ENCODE peak calls at places on chromosomes 11 and 22, in eight cellular contexts. M, B, C, Q, H, F, I and N are unnamed samples.

GRCh38 chr22:49161002-49161850 is 666.4 kb downstream of the BRD1 start:
- DNase-seq in H (peak; percentile 49), Q (no peak), M (no peak), I (no peak), F (no peak), B (no peak), C (no peak), N (no peak)

GRCh38 chr11:1120532-1121342 is 37.0 kb upstream of the MUC5AC start:
- DNase-seq in F (peak; percentile 36), M (no peak), C (no peak), H (no peak), B (no peak), Q (no peak), I (no peak), N (no peak)

GRCh38 chr22:31244044-31244942 is 32.2 kb downstream of the LIMK2 start:
- DNase-seq in H (no peak), B (no peak), I (no peak), Q (no peak), F (peak; percentile 68), C (no peak), M (no peak), N (peak; percentile 85)

GRCh38 chr11:91871791-91872190 is 352.8 kb upstream of the FAT3 start:
- DNase-seq in H (no peak), M (no peak), C (no peak), F (no peak), Q (no peak), I (no peak), B (no peak), N (no peak)

GRCh38 chr11:38246451-38246850 is 1648.4 kb upstream of the RAG2 start:
- DNase-seq in B (no peak), C (no peak), H (no peak), F (no peak), Q (no peak), I (no peak), M (no peak), N (no peak)

GRCh38 chr11:22432331-22433065 is 94.3 kb downstream of the SLC17A6 start:
- DNase-seq in B (peak; percentile 87), H (no peak), C (no peak), F (no peak), M (no peak), Q (peak; percentile 78), I (peak; percentile 31), N (peak; percentile 98)

GRCh38 chr22:30877662-30878515 is 90.7 kb downstream of the MORC2 start:
- DNase-seq in H (peak; percentile 46), Q (peak; percentile 50), B (no peak), I (no peak), C (no peak), M (no peak), F (no peak), N (peak; percentile 34)

GRCh38 chr22:46042786-46043185 is 65.8 kb upstream of the WNT7B start:
- DNase-seq in C (no peak), H (peak; percentile 16), I (no peak), F (no peak), M (peak; percentile 44), B (no peak), Q (no peak), N (no peak)

GRCh38 chr11:69552951-69553350 is 71.5 kb downstream of the LINC01488 start:
- DNase-seq in I (no peak), F (no peak), Q (no peak), C (no peak), H (peak; percentile 54), M (no peak), B (peak; percentile 1), N (no peak)

GRCh38 chr22:31103899-31104694 is 3.3 kb downstream of the SELENOM start:
- DNase-seq in B (no peak), F (no peak), C (no peak), I (no peak), M (no peak), Q (no peak), H (no peak), N (no peak)

GRCh38 chr11:75816561-75817239 is 1.7 kb downstream of the UVRAG start:
- DNase-seq in C (no peak), F (no peak), B (no peak), I (no peak), Q (peak; percentile 11), M (no peak), H (no peak), N (peak; percentile 28)

GRCh38 chr11:110362916-110363574 is 66.6 kb upstream of the RDX start:
- DNase-seq in Q (peak; percentile 70), H (no peak), C (no peak), I (no peak), B (peak; percentile 62), F (no peak), M (peak; percentile 82), N (peak; percentile 65)

GRCh38 chr11:10497371-10498021 is 42.4 kb downstream of the AMPD3 start:
- DNase-seq in F (peak; percentile 21), Q (no peak), M (no peak), H (no peak), B (no peak), I (no peak), C (no peak), N (no peak)

GRCh38 chr22:39135092-39135896 is 17.2 kb downstream of the CBX7 start:
- DNase-seq in B (peak; percentile 82), Q (peak; percentile 19), F (peak; percentile 76), C (no peak), M (peak; percentile 12), I (no peak), H (no peak), N (peak; percentile 47)

GRCh38 chr11:44673691-44674090 is 53.1 kb upstream of the TSPAN18 start:
- DNase-seq in F (no peak), H (no peak), B (no peak), I (no peak), Q (no peak), M (no peak), C (no peak), N (no peak)

GRCh38 chr22:46674367-46674781 is 54.2 kb downstream of the GRAMD4 start:
- DNase-seq in C (peak; percentile 77), M (no peak), B (no peak), I (no peak), H (no peak), F (no peak), Q (no peak), N (no peak)

GRCh38 chr11:66600219-66600923 is 7.4 kb downstream of the CCS start:
- DNase-seq in Q (no peak), I (no peak), B (no peak), H (no peak), M (no peak), C (no peak), F (no peak), N (no peak)

GRCh38 chr11:74720596-74721478 is 10.4 kb downstream of the CHRDL2 start:
- DNase-seq in F (no peak), B (no peak), I (no peak), M (no peak), H (peak; percentile 76), Q (no peak), C (no peak), N (no peak)

GRCh38 chr22:29157759-29158535 is 47.7 kb upstream of the EMID1 start:
- DNase-seq in B (no peak), C (no peak), F (no peak), I (no peak), M (no peak), H (peak; percentile 37), Q (no peak), N (no peak)

GRCh38 chr11:125085301-125086081 is 22.4 kb downstream of the SLC37A2 start:
- DNase-seq in H (peak; percentile 54), Q (no peak), F (no peak), M (no peak), B (peak; percentile 13), I (no peak), C (no peak), N (no peak)

GRCh38 chr22:39114157-39114511 is 17.1 kb downstream of the APOBEC3H start:
- DNase-seq in H (no peak), I (no peak), F (no peak), B (no peak), Q (no peak), M (no peak), C (no peak), N (no peak)

GRCh38 chr11:120339394-120339890 is 3.2 kb downstream of the ARHGEF12 start:
- DNase-seq in C (no peak), H (no peak), B (no peak), F (no peak), Q (no peak), M (no peak), I (no peak), N (peak; percentile 19)

GRCh38 chr11:96015911-96016565 is 92.1 kb upstream of the MTMR2 start:
- DNase-seq in F (no peak), I (no peak), H (no peak), Q (no peak), M (no peak), B (no peak), C (no peak), N (no peak)

GRCh38 chr11:49995559-49995958 is 13.2 kb upstream of the OR4C12 start:
- DNase-seq in F (no peak), H (no peak), C (peak; percentile 0), B (peak; percentile 21), M (peak; percentile 61), I (peak; percentile 52), Q (peak; percentile 38), N (no peak)

GRCh38 chr11:19739872-19740271 is 27.2 kb downstream of the NAV2 start:
- DNase-seq in Q (peak; percentile 11), H (no peak), C (no peak), B (peak; percentile 38), I (no peak), F (no peak), M (no peak), N (peak; percentile 37)

GRCh38 chr11:11382858-11383532 is 29.9 kb upstream of the CSNK2A3 start:
- DNase-seq in F (no peak), H (no peak), B (no peak), C (no peak), I (no peak), Q (peak; percentile 72), M (peak; percentile 46), N (no peak)

GRCh38 chr11:119049081-119049480 is 7.9 kb downstream of the HYOU1 start:
- DNase-seq in I (no peak), C (no peak), Q (no peak), F (no peak), H (no peak), B (no peak), M (no peak), N (no peak)

GRCh38 chr11:132312616-132313210 is 942.3 kb downstream of the NTM start:
- DNase-seq in Q (peak; percentile 62), F (no peak), I (peak; percentile 45), M (peak; percentile 1), H (no peak), B (peak; percentile 22), C (no peak), N (peak; percentile 65)

GRCh38 chr22:37633082-37633692 is 6.3 kb upstream of the SH3BP1 start:
- DNase-seq in M (no peak), Q (no peak), B (no peak), I (no peak), C (no peak), F (no peak), H (no peak), N (no peak)

GRCh38 chr11:83257638-83258229 is 28.4 kb downstream of the CCDC90B start:
- DNase-seq in F (no peak), H (no peak), M (no peak), Q (no peak), I (no peak), B (no peak), C (no peak), N (no peak)

GRCh38 chr11:67601098-67601497 is 5.6 kb upstream of the NDUFV1 start:
- DNase-seq in H (no peak), I (no peak), M (no peak), C (no peak), F (no peak), B (no peak), Q (no peak), N (no peak)

GRCh38 chr11:9613118-9613829 is 39.8 kb downstream of the WEE1 start:
- DNase-seq in H (peak; percentile 95), Q (peak; percentile 79), I (peak; percentile 94), C (peak; percentile 76), B (peak; percentile 95), F (peak; percentile 96), M (peak; percentile 68), N (peak; percentile 95)

GRCh38 chr11:134497586-134497985 is 85.5 kb upstream of the B3GAT1 start:
- DNase-seq in C (no peak), Q (peak; percentile 94), I (no peak), F (no peak), M (no peak), H (peak; percentile 65), B (no peak), N (no peak)

GRCh38 chr11:115939726-115940421 is 435.7 kb upstream of the CADM1 start:
- DNase-seq in M (peak; percentile 62), I (no peak), B (peak; percentile 41), H (no peak), Q (peak; percentile 78), F (no peak), C (no peak), N (no peak)